ENCODE peak calls at places on chromosomes 5 and 9, in seven cellular contexts. J is cardiac muscle cell, A is RWPE1, H is H9, U is ovary, L is AG04450, G is brain microvascular endothelial cell. V is an unnamed sample.

GRCh38 chr5:124630767-124631704 is 115.4 kb downstream of the ZNF608 start:
- DNase-seq in J (no peak), A (no peak), H (no peak), U (no peak), L (no peak), G (peak; percentile 24), V (no peak)

GRCh38 chr9:90433398-90433890 is 209.2 kb downstream of the DIRAS2 start:
- DNase-seq in J (peak; percentile 85), A (peak; percentile 39), H (peak; percentile 92), U (no peak), L (no peak), G (peak; percentile 81), V (peak; percentile 46)

GRCh38 chr5:10301842-10302610 is 5.7 kb downstream of the CMBL start:
- DNase-seq in J (no peak), A (peak; percentile 81), H (no peak), U (peak; percentile 51), L (no peak), G (no peak), V (peak; percentile 38)

GRCh38 chr5:142680605-142681259 is 5.2 kb downstream of the FGF1 start:
- DNase-seq in J (no peak), A (peak; percentile 98), H (no peak), U (no peak), L (no peak), G (no peak), V (no peak)

GRCh38 chr5:135216813-135217154 is 182.2 kb downstream of the MACROH2A1 start:
- DNase-seq in J (no peak), A (no peak), H (no peak), U (no peak), L (no peak), G (no peak), V (no peak)

GRCh38 chr5:173618927-173619519 is 2.6 kb upstream of the BOD1 start:
- DNase-seq in J (peak; percentile 74), A (peak; percentile 81), H (no peak), U (no peak), L (no peak), G (peak; percentile 49), V (peak; percentile 22)

GRCh38 chr5:15577132-15577531 is 77.2 kb downstream of the FBXL7 start:
- DNase-seq in J (peak; percentile 21), A (no peak), H (no peak), U (no peak), L (no peak), G (no peak), V (no peak)

GRCh38 chr5:116947691-116948528 is 373.3 kb upstream of the SEMA6A start:
- DNase-seq in J (peak; percentile 50), A (peak; percentile 41), H (peak; percentile 96), U (no peak), L (no peak), G (peak; percentile 29), V (no peak)

GRCh38 chr9:26779072-26779471 is 113.5 kb downstream of the CAAP1 start:
- DNase-seq in J (no peak), A (peak; percentile 8), H (no peak), U (no peak), L (no peak), G (peak; percentile 5), V (no peak)

GRCh38 chr9:70802206-70802605 is 319.2 kb downstream of the TRPM3 start:
- DNase-seq in J (no peak), A (no peak), H (no peak), U (no peak), L (no peak), G (peak; percentile 7), V (no peak)

GRCh38 chr5:96321371-96321770 is 111.7 kb downstream of the PCSK1 start:
- DNase-seq in J (no peak), A (no peak), H (no peak), U (no peak), L (no peak), G (no peak), V (no peak)

GRCh38 chr5:147098233-147098790 is 136.5 kb upstream of the STK32A start:
- DNase-seq in J (peak; percentile 52), A (peak; percentile 20), H (peak; percentile 61), U (no peak), L (no peak), G (peak; percentile 19), V (peak; percentile 19)

GRCh38 chr9:98989036-98990000 is 45.6 kb downstream of the COL15A1 start:
- DNase-seq in J (no peak), A (peak; percentile 51), H (peak; percentile 30), U (no peak), L (peak; percentile 94), G (peak; percentile 100), V (no peak)

GRCh38 chr5:138276402-138277054 is 2.1 kb upstream of the GFRA3 start:
- DNase-seq in J (no peak), A (no peak), H (no peak), U (no peak), L (no peak), G (no peak), V (no peak)

GRCh38 chr5:93078082-93079038 is 502.7 kb downstream of the NR2F1-AS1 start:
- DNase-seq in J (peak; percentile 87), A (peak; percentile 59), H (no peak), U (peak; percentile 23), L (peak; percentile 43), G (peak; percentile 98), V (peak; percentile 54)

GRCh38 chr9:13027834-13028233 is 251.7 kb downstream of the MPDZ start:
- DNase-seq in J (no peak), A (no peak), H (no peak), U (no peak), L (no peak), G (no peak), V (no peak)

GRCh38 chr5:75381456-75381855 is 44.4 kb downstream of the HMGCR start:
- DNase-seq in J (no peak), A (no peak), H (no peak), U (no peak), L (no peak), G (no peak), V (no peak)

GRCh38 chr9:28051559-28051958 is 478.3 kb upstream of the C9orf72 start:
- DNase-seq in J (no peak), A (no peak), H (no peak), U (no peak), L (no peak), G (no peak), V (no peak)

GRCh38 chr9:130159814-130160670 is 12.2 kb upstream of the NCS1 start:
- DNase-seq in J (no peak), A (no peak), H (no peak), U (no peak), L (no peak), G (no peak), V (no peak)

GRCh38 chr5:178413992-178414391 is 176.2 kb downstream of the COL23A1 start:
- DNase-seq in J (no peak), A (no peak), H (no peak), U (no peak), L (no peak), G (no peak), V (no peak)

GRCh38 chr9:111728143-111728542 is 66.6 kb downstream of the SHOC1 start:
- DNase-seq in J (no peak), A (peak; percentile 84), H (no peak), U (no peak), L (no peak), G (no peak), V (no peak)

GRCh38 chr9:120395374-120395773 is 184.6 kb downstream of the CDK5RAP2 start:
- DNase-seq in J (no peak), A (no peak), H (no peak), U (no peak), L (no peak), G (no peak), V (no peak)

GRCh38 chr9:120393386-120394057 is 186.4 kb downstream of the CDK5RAP2 start:
- DNase-seq in J (no peak), A (peak; percentile 46), H (no peak), U (no peak), L (no peak), G (no peak), V (no peak)

GRCh38 chr9:120392711-120393110 is 187.3 kb downstream of the CDK5RAP2 start:
- DNase-seq in J (no peak), A (no peak), H (no peak), U (no peak), L (no peak), G (no peak), V (no peak)

GRCh38 chr9:120392245-120392644 is 187.7 kb downstream of the CDK5RAP2 start:
- DNase-seq in J (no peak), A (no peak), H (no peak), U (no peak), L (no peak), G (no peak), V (no peak)

GRCh38 chr9:120394058-120394669 is 185.8 kb downstream of the CDK5RAP2 start:
- DNase-seq in J (no peak), A (peak; percentile 81), H (no peak), U (no peak), L (peak; percentile 87), G (peak; percentile 79), V (no peak)
- TF ChIP-seq CTCF in J (no peak), A (no peak), H (no peak), U (no peak), L (peak; percentile 16), G (no peak), V (no peak)

DNA sequence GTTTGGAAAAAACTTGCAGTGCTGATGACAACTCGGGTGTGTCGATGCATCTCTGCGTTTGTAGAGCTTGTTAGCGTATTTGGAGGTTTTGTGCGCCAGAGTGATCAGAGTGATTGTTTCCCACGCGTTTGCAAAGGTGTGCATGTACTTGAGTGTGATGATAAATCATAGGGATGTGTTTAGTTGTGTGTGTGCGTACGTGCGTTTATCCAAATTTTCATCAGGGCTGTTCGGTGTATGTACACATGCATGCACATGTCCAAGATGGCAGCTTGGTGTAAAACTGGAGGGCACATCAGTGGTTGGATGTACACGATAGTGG is 248 bp upstream of the C1QTNF2 start:
- DNase-seq in J (no peak), A (no peak), H (no peak), U (no peak), L (no peak), G (no peak), V (no peak)
- H3K27ac ChIP-seq in J (no peak overlapping the region), A (no peak overlapping the region), H (no peak overlapping the region), U (no peak overlapping the region), L (no peak overlapping the region), G (no peak overlapping the region), V (no peak overlapping the region)

GRCh38 chr9:106146066-106146840 is 451.9 kb downstream of the TMEM38B start:
- DNase-seq in J (no peak), A (no peak), H (no peak), U (no peak), L (no peak), G (no peak), V (no peak)

GRCh38 chr9:106146886-106147285 is 452.5 kb downstream of the TMEM38B start:
- DNase-seq in J (no peak), A (no peak), H (no peak), U (no peak), L (no peak), G (no peak), V (no peak)

DNA sequence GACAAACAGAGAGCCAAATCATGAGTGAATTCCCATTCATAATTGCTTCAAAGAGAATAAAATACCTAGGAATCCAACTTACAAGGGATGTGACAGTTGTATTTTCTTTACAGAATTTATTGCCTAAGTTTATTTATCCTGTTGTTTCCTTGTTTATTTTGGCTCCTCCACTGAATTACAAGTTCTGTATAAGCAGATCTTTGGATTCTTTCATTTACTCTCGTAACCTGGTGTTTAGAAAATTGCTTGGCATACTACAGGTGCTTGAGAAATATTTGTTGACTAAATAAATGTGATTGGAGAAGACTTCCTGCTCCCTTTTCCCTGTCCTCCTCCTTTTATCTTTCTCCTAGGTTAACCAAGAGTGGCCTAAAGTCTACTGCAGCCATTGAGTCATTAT is 455.6 kb downstream of the TMEM38B start:
- DNase-seq in J (no peak), A (no peak), H (no peak), U (no peak), L (no peak), G (no peak), V (no peak)
- TF ChIP-seq CTCF in J (no peak), A (no peak), H (no peak), U (no peak), L (no peak), G (no peak), V (no peak)

GRCh38 chr9:121325387-121325786 is 44.7 kb downstream of the STOM start:
- DNase-seq in J (no peak), A (no peak), H (no peak), U (no peak), L (no peak), G (no peak), V (no peak)
- H3K27ac ChIP-seq in J (no peak overlapping the region), A (peak overlapping the region; percentile 59), H (no peak overlapping the region), U (peak overlapping the region; percentile 41), L (peak overlapping the region; percentile 21), G (no peak overlapping the region), V (peak overlapping the region; percentile 85)